ENCODE peak calls at places on chromosome 12, in eight cellular contexts. L is breast epithelium, Z is heart right ventricle, R is right cardiac atrium, B is tibial nerve, K is PC-3, E is lower lobe of right lung, D is HCT116. A is an unnamed sample.
A peak's percentile ranks its signal among the peaks of the same experiment; 100 is the strongest.

GRCh38 chr12:32809196-32809595 is 53.5 kb upstream of the YARS2 start:
- DNase-seq in L (no peak), Z (no peak), R (no peak), B (no peak), K (no peak), E (no peak), D (no peak), A (no peak)

GRCh38 chr12:51000245-51000644 is 25.9 kb downstream of the SLC11A2 start:
- DNase-seq in L (no peak), Z (no peak), R (no peak), B (no peak), K (peak; percentile 66), E (no peak), D (no peak), A (no peak)

GRCh38 chr12:100450726-100451125 is 22.9 kb upstream of the NR1H4 start:
- DNase-seq in L (no peak), Z (no peak), R (no peak), B (no peak), K (no peak), E (no peak), D (no peak), A (no peak)

GRCh38 chr12:39138268-39138667 is 232.9 kb upstream of the CPNE8 start:
- DNase-seq in L (no peak), Z (no peak), R (no peak), B (no peak), K (no peak), E (no peak), D (no peak), A (no peak)

GRCh38 chr12:11882301-11883019 is 188.3 kb upstream of the BCL2L14 start:
- DNase-seq in L (no peak), Z (no peak), R (no peak), B (no peak), K (peak; percentile 33), E (no peak), D (no peak), A (no peak)

GRCh38 chr12:93361159-93361919 is 16.4 kb upstream of the NUDT4 start:
- DNase-seq in L (no peak), Z (peak; percentile 48), R (peak; percentile 47), B (no peak), K (no peak), E (no peak), D (no peak), A (peak; percentile 77)

GRCh38 chr12:57888407-57889157 is 42.1 kb upstream of the CTDSP2 start:
- DNase-seq in L (no peak), Z (no peak), R (peak; percentile 45), B (no peak), K (peak; percentile 82), E (no peak), D (no peak), A (no peak)

GRCh38 chr12:49295087-49296001 is at the start of gene PRPH:
- DNase-seq in L (no peak), Z (peak; percentile 31), R (no peak), B (no peak), K (no peak), E (no peak), D (no peak), A (no peak)

GRCh38 chr12:1518763-1519516 is 75.4 kb downstream of the FBXL14 start:
- DNase-seq in L (peak; percentile 52), Z (no peak), R (no peak), B (no peak), K (peak; percentile 87), E (no peak), D (peak; percentile 32), A (no peak)

GRCh38 chr12:10191865-10192264 is 13.0 kb downstream of the TMEM52B start:
- DNase-seq in L (no peak), Z (no peak), R (no peak), B (no peak), K (peak; percentile 95), E (no peak), D (no peak), A (no peak)

GRCh38 chr12:3071107-3071506 is 6.1 kb upstream of the TSPAN9 start:
- DNase-seq in L (no peak), Z (no peak), R (no peak), B (no peak), K (no peak), E (no peak), D (no peak), A (peak; percentile 56)

GRCh38 chr12:3536096-3536875 is 45.3 kb downstream of the PRMT8 start:
- DNase-seq in L (no peak), Z (no peak), R (no peak), B (no peak), K (no peak), E (no peak), D (no peak), A (no peak)

GRCh38 chr12:63206908-63207307 is 55.9 kb upstream of the AVPR1A start:
- DNase-seq in L (no peak), Z (no peak), R (no peak), B (peak; percentile 19), K (peak; percentile 34), E (no peak), D (no peak), A (peak; percentile 18)

GRCh38 chr12:11707535-11707934 is 58.1 kb downstream of the ETV6 start:
- DNase-seq in L (no peak), Z (peak; percentile 41), R (peak; percentile 33), B (no peak), K (no peak), E (no peak), D (no peak), A (no peak)

GRCh38 chr12:43887397-43887796 is 51.5 kb downstream of the TMEM117 start:
- DNase-seq in L (no peak), Z (no peak), R (no peak), B (no peak), K (no peak), E (no peak), D (no peak), A (no peak)

GRCh38 chr12:66879392-66879791 is 200.5 kb upstream of the GRIP1 start:
- DNase-seq in L (no peak), Z (no peak), R (no peak), B (no peak), K (no peak), E (no peak), D (no peak), A (no peak)

GRCh38 chr12:52308807-52309425 is 12.3 kb downstream of the KRT83 start:
- DNase-seq in L (no peak), Z (no peak), R (no peak), B (no peak), K (no peak), E (no peak), D (no peak), A (no peak)
- H3K4me3 ChIP-seq in L (peak overlapping the region; percentile 30), Z (peak overlapping the region; percentile 16), R (no peak overlapping the region), B (peak overlapping the region; percentile 33), K (peak overlapping the region; percentile 71), E (peak overlapping the region; percentile 45), D (peak overlapping the region; percentile 58), A (peak overlapping the region; percentile 57)

GRCh38 chr12:67939611-67940010 is 49.6 kb upstream of the IFNG-AS1 start:
- DNase-seq in L (no peak), Z (no peak), R (no peak), B (no peak), K (no peak), E (no peak), D (no peak), A (no peak)
- H3K27ac ChIP-seq in L (no peak overlapping the region), Z (no peak overlapping the region), R (peak overlapping the region; percentile 70), B (no peak overlapping the region), K (no peak overlapping the region), E (no peak overlapping the region), D (no peak overlapping the region), A (peak overlapping the region; percentile 45)

GRCh38 chr12:113016796-113017195 is 38.5 kb downstream of the OAS2 start:
- DNase-seq in L (no peak), Z (no peak), R (no peak), B (no peak), K (no peak), E (no peak), D (no peak), A (no peak)
- H3K4me3 ChIP-seq in L (no peak overlapping the region), Z (no peak overlapping the region), R (no peak overlapping the region), B (no peak overlapping the region), K (no peak overlapping the region), E (no peak overlapping the region), D (no peak overlapping the region), A (no peak overlapping the region)

GRCh38 chr12:31118831-31119530 is 45.3 kb downstream of the DDX11 start:
- DNase-seq in L (no peak), Z (no peak), R (peak; percentile 31), B (no peak), K (no peak), E (no peak), D (peak; percentile 12), A (no peak)
- H3K27ac ChIP-seq in L (no peak overlapping the region), Z (no peak overlapping the region), R (no peak overlapping the region), B (no peak overlapping the region), K (no peak overlapping the region), E (no peak overlapping the region), D (no peak overlapping the region), A (no peak overlapping the region)

A was measured in gastrocnemius medialis.